ENCODE peak calls at places on chromosome 13, in nine cellular contexts. B is HAP-1; J is CD4-positive, alpha-beta memory T cell; Y is kidney epithelial cell; Q is aorta; X is psoas muscle; L is PC-3; W is left ventricle myocardium inferior; F is heart left ventricle. I is an unnamed sample. For H3K36me3, the result is how much of the 10 kb centered on the place peaks cover.

GRCh38 chr13:38767506-38768265 is 80.8 kb downstream of the FREM2 start:
- DNase-seq in J (no peak), Q (no peak), X (no peak), Y (no peak), L (no peak), F (peak), B (no peak), W (no peak), I (no peak)

GRCh38 chr13:80755925-80756324 is 415.0 kb upstream of the SPRY2 start:
- DNase-seq in Q (no peak), B (no peak), J (no peak), L (no peak), X (no peak), Y (no peak), W (no peak), F (no peak), I (no peak)

GRCh38 chr13:41127746-41128145 is 4.9 kb downstream of the KBTBD6 start:
- DNase-seq in Q (no peak), B (no peak), F (no peak), Y (no peak), J (no peak), X (no peak), W (no peak), L (no peak), I (no peak)

GRCh38 chr13:94268661-94269060 is 210.8 kb downstream of the DCT start:
- DNase-seq in X (no peak), Y (no peak), W (no peak), L (peak), B (no peak), F (no peak), Q (no peak), J (no peak), I (no peak)

GRCh38 chr13:47110141-47110540 is 213.3 kb upstream of the HTR2A start:
- DNase-seq in Y (no peak), J (no peak), L (peak), F (no peak), Q (no peak), B (no peak), X (no peak), W (no peak), I (no peak)

GRCh38 chr13:49549289-49549688 is 36.1 kb downstream of the RCBTB1 start:
- DNase-seq in X (no peak), Q (no peak), W (no peak), B (no peak), L (no peak), F (no peak), Y (no peak), J (no peak), I (no peak)

GRCh38 chr13:106919093-106919492 is 351.2 kb upstream of the ARGLU1 start:
- DNase-seq in L (no peak), F (no peak), J (no peak), Q (no peak), X (no peak), B (no peak), W (no peak), Y (no peak), I (no peak)

GRCh38 chr13:114071441-114071840 is 61.0 kb downstream of the RASA3 start:
- DNase-seq in X (no peak), F (no peak), L (no peak), J (no peak), W (no peak), Q (no peak), B (peak), Y (no peak), I (no peak)

GRCh38 chr13:30798776-30799625 is 63.7 kb downstream of the ALOX5AP start:
- DNase-seq in J (no peak), L (no peak), X (no peak), Y (no peak), B (no peak), W (no peak), F (no peak), Q (no peak), I (no peak)

GRCh38 chr13:35475131-35475959 is 1.1 kb downstream of the MAB21L1 start:
- DNase-seq in Q (peak), W (no peak), X (peak), B (peak), J (no peak), F (peak), L (no peak), Y (no peak), I (no peak)

GRCh38 chr13:59531571-59532091 is 632.1 kb downstream of the DIAPH3 start:
- DNase-seq in W (peak), X (peak), L (peak), J (no peak), Q (peak), Y (peak), B (peak), F (peak), I (peak)

GRCh38 chr13:40438999-40439797 is 227.2 kb downstream of the FOXO1 start:
- DNase-seq in J (no peak), L (no peak), Q (no peak), B (no peak), F (no peak), W (no peak), X (no peak), Y (no peak), I (no peak)

GRCh38 chr13:39254606-39255005 is 216.3 kb downstream of the NHLRC3 start:
- DNase-seq in Q (no peak), B (no peak), X (no peak), F (no peak), L (no peak), Y (no peak), J (no peak), W (no peak), I (no peak)

GRCh38 chr13:99656843-99657506 is 155.7 kb downstream of the TM9SF2 start:
- DNase-seq in F (no peak), L (no peak), Y (no peak), B (no peak), J (peak), Q (no peak), X (no peak), W (no peak), I (peak)

GRCh38 chr13:28329395-28330158 is 165.4 kb downstream of the FLT1 start:
- DNase-seq in Q (no peak), Y (peak), L (peak), B (no peak), W (no peak), X (no peak), F (no peak), J (no peak), I (no peak)

GRCh38 chr13:24502567-24503375 is 9.8 kb downstream of the PARP4 start:
- DNase-seq in Q (no peak), B (peak), X (no peak), J (no peak), F (peak), L (peak), W (peak), Y (peak), I (no peak)

GRCh38 chr13:114282143-114282685 is 813 bp downstream of the UPF3A start:
- DNase-seq in F (peak), Q (peak), Y (no peak), J (peak), W (peak), B (peak), L (peak), X (peak), I (peak)

GRCh38 chr13:30615851-30616311 is 1.8 kb upstream of the USPL1 start:
- DNase-seq in Q (no peak), L (peak), B (peak), X (no peak), Y (no peak), F (no peak), J (peak), W (no peak), I (no peak)

GRCh38 chr13:72590091-72590490 is 137.3 kb downstream of the MZT1 start:
- DNase-seq in J (no peak), B (no peak), Y (no peak), X (no peak), F (no peak), L (no peak), W (no peak), Q (no peak), I (no peak)

GRCh38 chr13:114145256-114145655 is 12.8 kb upstream of the RASA3 start:
- DNase-seq in W (no peak), L (no peak), Q (no peak), Y (no peak), B (peak), X (peak), J (peak), F (no peak), I (no peak)

GRCh38 chr13:109126973-109127615 is 497.7 kb downstream of the MYO16 start:
- DNase-seq in Q (no peak), L (no peak), B (no peak), W (no peak), J (no peak), F (no peak), Y (no peak), X (no peak), I (no peak)

GRCh38 chr13:51270606-51271005 is 48.4 kb downstream of the FAM124A start:
- DNase-seq in W (no peak), B (peak), X (no peak), L (no peak), Y (no peak), F (no peak), J (no peak), Q (no peak), I (no peak)

GRCh38 chr13:37595162-37595561 is 3.4 kb downstream of the POSTN start:
- DNase-seq in B (peak), Y (no peak), L (no peak), F (no peak), X (no peak), Q (no peak), J (no peak), W (no peak), I (no peak)

GRCh38 chr13:40813662-40814454 is 24.4 kb downstream of the SLC25A15 start:
- DNase-seq in X (no peak), L (peak), W (no peak), Y (no peak), J (no peak), Q (no peak), B (no peak), F (no peak), I (no peak)

GRCh38 chr13:48066310-48066989 is 28.5 kb downstream of the MED4 start:
- DNase-seq in Q (no peak), W (no peak), J (no peak), B (peak), F (no peak), Y (no peak), L (no peak), X (no peak), I (peak)

GRCh38 chr13:69912576-69913074 is 195.0 kb upstream of the ATXN8OS start:
- DNase-seq in Q (no peak), J (no peak), X (no peak), L (no peak), F (no peak), Y (no peak), W (no peak), B (no peak), I (no peak)

GRCh38 chr13:40983725-40984669 is 35.1 kb downstream of the ELF1 start:
- DNase-seq in Y (no peak), L (no peak), J (peak), X (no peak), B (no peak), W (no peak), F (no peak), Q (no peak), I (no peak)

GRCh38 chr13:101449971-101450748 is 2.3 kb upstream of the ITGBL1 start:
- DNase-seq in W (no peak), X (no peak), F (no peak), Q (no peak), B (no peak), L (peak), Y (peak), J (no peak), I (no peak)

GRCh38 chr13:108426893-108427292 is 157.4 kb downstream of the TNFSF13B start:
- DNase-seq in L (no peak), X (no peak), F (no peak), Y (no peak), Q (no peak), J (no peak), B (no peak), W (no peak), I (no peak)

GRCh38 chr13:105139048-105139379 is 1396.4 kb downstream of the EFNB2 start:
- DNase-seq in W (no peak), Y (no peak), B (no peak), L (no peak), J (no peak), X (no peak), Q (no peak), F (no peak), I (no peak)

GRCh38 chr13:60427285-60427684 is 30.3 kb downstream of the TDRD3 start:
- DNase-seq in J (no peak), L (no peak), X (no peak), W (no peak), B (no peak), Y (no peak), Q (no peak), F (no peak), I (no peak)

GRCh38 chr13:99086869-99087129 is 108.9 kb upstream of the DOCK9 start:
- DNase-seq in J (no peak), B (no peak), L (no peak), Y (no peak), W (peak), X (peak), Q (no peak), F (no peak), I (peak)

GRCh38 chr13:97120976-97121375 is 101.2 kb upstream of the MBNL2 start:
- DNase-seq in J (no peak), X (no peak), L (peak), B (no peak), Q (no peak), Y (no peak), F (no peak), W (no peak), I (no peak)

GRCh38 chr13:22232186-22232585 is 561.3 kb downstream of the FGF9 start:
- DNase-seq in B (no peak), F (no peak), L (no peak), X (no peak), Y (no peak), J (no peak), W (no peak), Q (no peak), I (no peak)

GRCh38 chr13:25908390-25908789 is 143.4 kb downstream of the SHISA2 start:
- DNase-seq in L (no peak), B (no peak), F (no peak), Y (peak), X (no peak), Q (no peak), J (no peak), W (no peak), I (no peak)

DNA sequence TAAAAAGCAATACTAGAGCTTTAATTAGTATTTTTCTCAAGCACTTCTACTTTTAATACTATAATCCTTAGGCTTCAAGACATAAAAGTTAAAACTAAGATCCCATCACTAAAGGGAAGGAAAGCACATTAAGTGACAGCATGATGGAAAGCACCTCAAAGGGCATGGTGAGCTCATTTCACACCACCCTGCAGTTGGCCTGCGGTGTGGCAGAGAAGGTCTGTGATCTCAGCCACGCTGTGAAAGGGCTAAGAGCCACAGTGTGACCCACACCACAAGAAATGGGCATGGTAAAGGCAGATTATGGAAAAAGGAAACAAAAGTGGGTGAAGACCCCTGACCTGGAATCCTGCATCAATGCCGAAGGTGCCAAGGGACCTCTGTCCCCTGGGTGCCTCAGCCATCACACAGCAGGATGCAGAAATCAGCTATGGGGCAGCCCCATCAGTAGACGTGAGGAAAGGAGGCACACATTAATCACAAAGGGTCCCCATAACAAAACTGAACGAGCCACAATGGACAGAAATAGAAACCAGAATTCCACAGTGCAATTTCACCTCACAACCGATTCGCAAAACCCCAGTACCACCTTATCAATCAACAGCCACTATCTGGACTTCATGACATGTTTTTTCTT is 33.6 kb downstream of the TUBGCP3 start:
- DNase-seq in Q (no peak), Y (no peak), F (no peak), L (no peak), J (no peak), X (no peak), W (no peak), B (no peak), I (no peak)
- H3K36me3 ChIP-seq in Q (under half), Y (under half), F (half or more), L (under half), J (half or more), X (under half), W (half or more), B (under half), I (half or more)

GRCh38 chr13:19725320-19725719 is 57.4 kb downstream of the PSPC1 start:
- DNase-seq in F (no peak), L (no peak), W (no peak), J (no peak), Q (no peak), Y (no peak), X (no peak), B (no peak), I (no peak)

GRCh38 chr13:19726611-19727010 is 56.1 kb downstream of the PSPC1 start:
- DNase-seq in F (no peak), J (no peak), X (no peak), L (no peak), W (no peak), Q (no peak), Y (no peak), B (no peak), I (no peak)
- H3K36me3 ChIP-seq in F (under half), J (under half), X (under half), L (half or more), W (under half), Q (under half), Y (under half), B (under half), I (half or more)

GRCh38 chr13:66446413-66446812 is 783.7 kb downstream of the PCDH9 start:
- DNase-seq in Q (no peak), X (no peak), L (peak), J (no peak), W (no peak), Y (no peak), B (no peak), F (no peak), I (no peak)

GRCh38 chr13:66443926-66444325 is 786.2 kb downstream of the PCDH9 start:
- DNase-seq in Y (no peak), J (no peak), W (no peak), F (no peak), Q (no peak), B (no peak), L (no peak), X (no peak), I (no peak)
- H3K36me3 ChIP-seq in Y (under half), J (under half), W (under half), F (under half), Q (under half), B (under half), L (under half), X (under half), I (under half)

GRCh38 chr13:29525757-29526156 is 69.7 kb downstream of the SLC7A1 start:
- DNase-seq in W (no peak), J (no peak), Q (no peak), L (no peak), X (no peak), F (no peak), B (no peak), Y (no peak), I (no peak)

GRCh38 chr13:29522044-29522685 is 73.3 kb downstream of the SLC7A1 start:
- DNase-seq in Q (no peak), X (no peak), L (no peak), Y (no peak), J (no peak), B (no peak), F (peak), W (no peak), I (no peak)

GRCh38 chr13:29523199-29523931 is 72.1 kb downstream of the SLC7A1 start:
- DNase-seq in Y (no peak), Q (no peak), W (peak), X (peak), J (no peak), B (no peak), L (no peak), F (peak), I (no peak)

GRCh38 chr13:29524641-29525040 is 70.8 kb downstream of the SLC7A1 start:
- DNase-seq in J (no peak), F (no peak), L (no peak), B (no peak), X (no peak), Q (no peak), Y (no peak), W (no peak), I (no peak)

DNA sequence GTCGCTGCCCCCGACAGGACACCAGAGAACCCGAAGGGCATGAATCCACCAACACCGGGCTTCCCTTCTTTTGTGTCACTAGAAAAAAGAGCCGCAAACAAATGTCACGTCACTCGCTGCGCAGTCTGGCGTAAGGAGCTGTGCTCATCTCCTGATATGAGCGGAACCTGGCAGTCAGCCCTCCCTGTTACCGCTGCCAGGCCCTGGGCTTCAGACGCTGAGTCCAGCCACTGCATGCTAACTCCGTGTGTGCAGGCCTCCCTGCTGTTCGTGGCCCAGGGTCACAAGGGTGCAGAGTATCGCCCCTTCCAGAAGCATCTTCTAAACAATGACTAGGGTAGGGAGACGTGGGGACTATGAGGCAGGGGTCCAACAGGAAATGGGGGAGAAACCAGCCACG is 71.3 kb downstream of the SLC7A1 start:
- DNase-seq in B (no peak), J (no peak), Q (peak), W (peak), L (no peak), Y (no peak), F (peak), X (no peak), I (no peak)
- H3K36me3 ChIP-seq in B (half or more), J (under half), Q (under half), W (under half), L (under half), Y (under half), F (under half), X (under half), I (half or more)

GRCh38 chr13:95627590-95627989 is 16.9 kb downstream of the DZIP1 start:
- DNase-seq in B (no peak), W (no peak), F (no peak), Q (no peak), X (no peak), Y (no peak), J (no peak), L (no peak), I (no peak)

GRCh38 chr13:95626768-95627167 is 17.7 kb downstream of the DZIP1 start:
- DNase-seq in J (no peak), L (no peak), Q (no peak), W (no peak), X (no peak), Y (no peak), B (no peak), F (no peak), I (no peak)

GRCh38 chr13:95623141-95623540 is 21.4 kb downstream of the DZIP1 start:
- DNase-seq in J (no peak), F (no peak), L (no peak), Y (no peak), Q (no peak), X (no peak), W (no peak), B (no peak), I (no peak)

GRCh38 chr13:95620498-95621140 is 23.9 kb downstream of the DZIP1 start:
- DNase-seq in F (no peak), J (no peak), Y (no peak), W (no peak), L (no peak), X (no peak), Q (no peak), B (no peak), I (no peak)

GRCh38 chr13:95624020-95624419 is 20.5 kb downstream of the DZIP1 start:
- DNase-seq in F (no peak), L (peak), Q (no peak), J (no peak), X (no peak), B (peak), Y (no peak), W (no peak), I (peak)
- H3K36me3 ChIP-seq in F (under half), L (under half), Q (under half), J (under half), X (under half), B (half or more), Y (under half), W (under half), I (under half)

GRCh38 chr13:45966715-45967114 is 85.8 kb downstream of the ZC3H13 start:
- DNase-seq in L (no peak), F (no peak), Y (no peak), B (no peak), W (no peak), X (no peak), Q (no peak), J (no peak), I (no peak)
- H3K36me3 ChIP-seq in L (under half), F (half or more), Y (under half), B (under half), W (half or more), X (under half), Q (under half), J (under half), I (half or more)